ENCODE peak calls at places on chromosomes 11 and 22, in seven cellular contexts. E is coronary artery, T is fibroblast of lung, P is body of pancreas, H is heart right ventricle, K is uterus, V is epithelial cell of proximal tubule. C is an unnamed sample.
A peak's percentile ranks its signal among the peaks of the same experiment; 100 is the strongest.

GRCh38 chr11:121555172-121555571 is 102.4 kb upstream of the SORL1-AS1 start:
- DNase-seq in E (no peak), H (no peak), P (no peak), T (no peak), V (no peak), K (no peak), C (no peak)

GRCh38 chr11:46392421-46393230 is 1.1 kb upstream of the CHRM4 start:
- DNase-seq in K (peak; percentile 86), H (peak; percentile 91), P (peak; percentile 89), E (peak; percentile 84), V (no peak), T (peak; percentile 75), C (peak; percentile 46)

GRCh38 chr11:61293869-61294716 is 1.0 kb downstream of the VWCE start:
- DNase-seq in E (peak; percentile 76), P (peak; percentile 33), T (peak; percentile 42), K (peak; percentile 80), H (peak; percentile 42), V (no peak), C (peak; percentile 47)

GRCh38 chr11:125494601-125494986 is 1.5 kb downstream of the FEZ1 start:
- DNase-seq in E (no peak), P (no peak), K (no peak), V (no peak), H (no peak), T (peak; percentile 16), C (no peak)

GRCh38 chr11:12207384-12208150 is 97.2 kb downstream of the MICAL2 start:
- DNase-seq in H (no peak), V (no peak), T (peak; percentile 86), E (no peak), P (no peak), K (no peak), C (no peak)

GRCh38 chr11:92329137-92329536 is 104.5 kb downstream of the FAT3 start:
- DNase-seq in T (no peak), K (no peak), P (no peak), V (no peak), E (no peak), H (no peak), C (no peak)

GRCh38 chr11:64384981-64385952 is 26.3 kb downstream of the RPS6KA4 start:
- DNase-seq in H (no peak), T (no peak), K (no peak), P (no peak), V (no peak), E (no peak), C (peak; percentile 75)

GRCh38 chr11:68658661-68659060 is 25.7 kb upstream of the GAL start:
- DNase-seq in V (no peak), T (peak; percentile 80), H (no peak), E (no peak), K (no peak), P (no peak), C (no peak)

GRCh38 chr11:64245401-64245796 is 1.3 kb downstream of the PPP1R14B start:
- DNase-seq in T (no peak), P (peak; percentile 80), E (no peak), V (no peak), H (peak; percentile 61), K (no peak), C (no peak)

GRCh38 chr11:125481531-125481930 is 14.5 kb downstream of the FEZ1 start:
- DNase-seq in T (no peak), H (no peak), V (no peak), E (no peak), P (no peak), K (no peak), C (peak; percentile 92)

GRCh38 chr11:78140392-78141077 is 1.1 kb upstream of the ALG8 start:
- DNase-seq in E (no peak), P (no peak), V (no peak), H (no peak), K (no peak), T (no peak), C (no peak)

GRCh38 chr11:78132475-78132874 is 7.0 kb downstream of the ALG8 start:
- DNase-seq in P (no peak), T (no peak), V (no peak), E (no peak), H (no peak), K (no peak), C (no peak)

GRCh38 chr11:78139422-78140391 is at the start of gene ALG8:
- DNase-seq in T (peak; percentile 95), H (peak; percentile 97), K (peak; percentile 97), E (peak; percentile 93), P (peak; percentile 96), V (peak; percentile 57), C (peak; percentile 90)

GRCh38 chr11:78138694-78139421 is 568 bp downstream of the ALG8 start:
- DNase-seq in H (no peak), V (no peak), T (no peak), P (no peak), E (no peak), K (no peak), C (no peak)

GRCh38 chr11:78138281-78138680 is 1.1 kb downstream of the ALG8 start:
- DNase-seq in H (no peak), K (no peak), E (no peak), V (no peak), T (no peak), P (no peak), C (no peak)
- H3K4me3 ChIP-seq in H (no peak overlapping the region), K (peak overlapping the region; percentile 60), E (peak overlapping the region; percentile 72), V (peak overlapping the region; percentile 93), T (peak overlapping the region; percentile 96), P (no peak overlapping the region), C (peak overlapping the region; percentile 79)

GRCh38 chr11:117197006-117197405 is 2.2 kb upstream of the TAGLN start:
- DNase-seq in E (no peak), V (no peak), P (no peak), T (no peak), K (no peak), H (peak; percentile 7), C (no peak)

GRCh38 chr11:117199061-117199915 is at the start of gene TAGLN:
- DNase-seq in K (peak; percentile 94), H (peak; percentile 78), V (no peak), T (peak; percentile 90), E (peak; percentile 99), P (peak; percentile 35), C (no peak)

GRCh38 chr11:117195761-117196160 is 3.4 kb upstream of the TAGLN start:
- DNase-seq in P (no peak), K (no peak), V (no peak), T (no peak), H (peak; percentile 9), E (no peak), C (no peak)

GRCh38 chr11:117198613-117199012 is 557 bp upstream of the TAGLN start:
- DNase-seq in P (no peak), T (no peak), K (no peak), V (no peak), E (no peak), H (peak; percentile 4), C (no peak)

GRCh38 chr11:117197516-117198456 is 1.4 kb upstream of the TAGLN start:
- DNase-seq in T (peak; percentile 45), P (no peak), E (peak; percentile 94), V (no peak), K (peak; percentile 84), H (peak; percentile 41), C (no peak)
- TF ChIP-seq CTCF in T (peak; percentile 58), P (peak; percentile 5), E (peak; percentile 79), V (peak; percentile 49), K (peak; percentile 77), H (peak; percentile 48), C (peak; percentile 25)

GRCh38 chr11:116826751-116827431 is 2.8 kb upstream of the APOC3 start:
- DNase-seq in V (no peak), H (no peak), K (no peak), E (no peak), T (no peak), P (no peak), C (no peak)

GRCh38 chr11:116827461-116827860 is 2.2 kb upstream of the APOC3 start:
- DNase-seq in V (no peak), H (no peak), E (no peak), T (no peak), K (no peak), P (no peak), C (no peak)

GRCh38 chr11:116825434-116825833 is 2.3 kb upstream of the APOA4 start:
- DNase-seq in P (no peak), V (no peak), K (no peak), T (no peak), E (no peak), H (no peak), C (no peak)

GRCh38 chr11:116828632-116829524 is 829 bp upstream of the APOC3 start:
- DNase-seq in K (no peak), V (no peak), P (no peak), T (no peak), H (no peak), E (no peak), C (no peak)

DNA sequence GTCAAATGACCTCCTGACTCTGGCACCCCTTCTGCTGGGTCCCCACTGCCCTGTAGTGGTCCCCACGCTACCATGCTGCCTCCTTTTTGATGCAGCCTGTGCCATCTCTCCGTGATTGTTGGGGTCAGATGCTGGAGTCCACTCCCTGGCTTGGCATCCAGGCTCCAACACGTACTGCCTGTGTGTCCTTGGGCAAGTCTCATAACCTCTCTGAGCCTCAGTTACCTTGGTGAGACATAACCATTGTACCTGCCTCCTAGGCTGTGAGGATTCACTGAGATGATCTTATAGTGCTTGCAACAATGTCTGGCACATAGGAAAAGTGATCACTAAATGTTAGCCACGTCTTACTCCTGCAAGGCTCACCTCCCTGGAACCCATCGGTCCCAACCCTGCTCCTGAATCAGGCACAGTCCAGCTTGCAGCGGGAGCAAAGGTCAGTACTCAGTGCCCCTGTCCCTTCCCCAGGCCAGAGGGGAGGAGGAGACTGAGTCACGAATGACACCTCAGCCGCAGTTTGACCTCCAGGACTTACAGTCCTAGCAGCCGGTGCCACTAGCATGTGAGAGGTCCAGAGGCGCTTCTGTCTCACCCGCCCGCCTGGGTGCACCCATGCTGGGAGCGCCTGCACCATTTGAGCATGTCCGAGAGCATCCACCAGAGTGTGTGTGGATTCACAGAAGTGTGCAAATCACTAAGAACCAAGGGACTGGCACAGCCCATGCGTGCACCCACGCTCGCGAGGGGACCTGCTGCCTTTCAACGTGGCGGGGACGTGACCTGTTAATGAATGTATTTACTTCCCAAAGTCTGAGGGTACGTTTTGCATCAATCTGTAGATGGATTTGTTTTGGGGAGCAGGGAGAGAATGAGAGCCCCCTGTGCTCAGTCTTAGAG is 3.0 kb upstream of the APOA4 start:
- DNase-seq in V (no peak), T (no peak), E (no peak), K (no peak), P (no peak), H (no peak), C (peak; percentile 7)
- H3K4me3 ChIP-seq in V (no peak overlapping the region), T (no peak overlapping the region), E (no peak overlapping the region), K (no peak overlapping the region), P (no peak overlapping the region), H (no peak overlapping the region), C (no peak overlapping the region)

DNA sequence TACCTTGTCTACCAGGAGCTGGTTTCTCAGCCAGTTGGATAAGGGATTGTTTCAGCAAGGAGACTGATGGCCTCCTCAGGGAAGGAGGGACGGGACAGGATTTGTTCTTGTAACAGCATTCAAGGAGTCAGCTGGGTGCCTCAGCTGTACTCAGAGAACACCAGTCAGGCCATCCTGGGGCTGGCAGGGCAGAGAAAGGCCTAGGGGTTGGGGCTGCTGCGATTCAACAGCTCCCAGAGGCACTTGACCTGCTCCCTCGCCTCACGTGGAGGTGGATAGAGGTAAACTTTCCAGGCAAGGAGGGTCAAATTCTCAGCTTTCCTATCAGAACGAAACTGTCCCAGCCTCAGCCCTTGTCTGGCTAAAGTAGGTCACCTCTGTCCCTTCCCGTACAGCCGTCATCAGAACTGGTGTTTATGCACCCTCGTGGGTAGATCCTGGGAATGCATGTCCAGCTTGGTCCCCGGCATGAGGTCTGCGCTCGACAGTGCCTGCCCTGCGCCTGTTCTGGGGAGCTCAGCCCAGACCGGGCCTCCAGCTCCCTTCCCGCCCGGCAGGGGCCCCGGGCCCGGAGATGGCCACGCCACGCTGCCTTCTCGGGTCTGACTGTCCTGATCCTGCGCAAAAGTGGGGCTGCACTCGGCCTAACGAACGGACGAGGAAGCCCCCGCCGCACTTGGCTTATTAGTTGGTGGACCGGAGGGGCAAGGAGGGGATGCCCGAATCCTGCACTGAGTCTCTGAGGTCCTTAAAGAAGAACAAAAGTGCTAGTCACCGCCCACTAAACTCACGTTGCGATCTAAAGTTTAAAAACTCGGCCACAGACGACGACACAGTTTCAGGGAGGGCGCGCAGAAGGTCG is 762 bp upstream of the CCDC134 start:
- DNase-seq in V (no peak), P (peak; percentile 30), E (no peak), K (peak; percentile 44), T (peak; percentile 25), H (peak; percentile 48), C (peak; percentile 68)
- TF ChIP-seq CTCF in V (no peak), P (no peak), E (no peak), K (no peak), T (no peak), H (no peak), C (no peak)